ENCODE peak calls at places on chromosome 4, in ten cellular contexts. I is heart left ventricle, G is A549, K is esophagus squamous epithelium, S is uterus, B is IMR-90, N is thyroid gland, D is stomach, Z is lower leg skin, V is spleen. Y is an unnamed sample.

GRCh38 chr4:781493-782216 is 44.3 kb downstream of the CPLX1 start:
- DNase-seq in I (peak; percentile 99), G (peak; percentile 97), K (peak; percentile 96), S (peak; percentile 99), B (peak; percentile 98), N (peak; percentile 99), D (peak; percentile 99), Z (peak; percentile 100), V (peak; percentile 100), Y (peak; percentile 99)

GRCh38 chr4:40121515-40121914 is 64.9 kb downstream of the N4BP2 start:
- DNase-seq in I (no peak), G (peak; percentile 43), K (no peak), S (no peak), B (peak; percentile 89), N (no peak), D (no peak), Z (no peak), V (no peak), Y (no peak)

GRCh38 chr4:38930199-38930598 is 62.6 kb downstream of the FAM114A1 start:
- DNase-seq in I (no peak), G (no peak), K (no peak), S (no peak), B (no peak), N (no peak), D (no peak), Z (no peak), V (no peak), Y (no peak)

GRCh38 chr4:71261633-71262121 is 77.1 kb upstream of the SLC4A4 start:
- DNase-seq in I (no peak), G (no peak), K (no peak), S (no peak), B (peak; percentile 37), N (no peak), D (no peak), Z (no peak), V (no peak), Y (no peak)

GRCh38 chr4:184143770-184144564 is 73.7 kb downstream of the ENPP6 start:
- DNase-seq in I (peak; percentile 29), G (no peak), K (no peak), S (no peak), B (no peak), N (peak; percentile 32), D (no peak), Z (peak; percentile 65), V (no peak), Y (no peak)

GRCh38 chr4:110850461-110851447 is 227.9 kb upstream of the PITX2 start:
- DNase-seq in I (peak; percentile 32), G (no peak), K (no peak), S (no peak), B (no peak), N (no peak), D (no peak), Z (no peak), V (no peak), Y (peak; percentile 34)

GRCh38 chr4:118955515-118955914 is 66.9 kb downstream of the SYNPO2 start:
- DNase-seq in I (no peak), G (no peak), K (no peak), S (no peak), B (no peak), N (no peak), D (no peak), Z (no peak), V (no peak), Y (no peak)

GRCh38 chr4:148445071-148445902 is 3.1 kb upstream of the NR3C2 start:
- DNase-seq in I (peak; percentile 73), G (no peak), K (peak; percentile 24), S (peak; percentile 57), B (no peak), N (peak; percentile 79), D (peak; percentile 66), Z (peak; percentile 92), V (peak; percentile 94), Y (peak; percentile 78)

GRCh38 chr4:86940176-86940575 is 5.4 kb downstream of the AFF1 start:
- DNase-seq in I (no peak), G (no peak), K (no peak), S (no peak), B (peak; percentile 60), N (peak; percentile 62), D (no peak), Z (no peak), V (no peak), Y (peak; percentile 12)

GRCh38 chr4:54378461-54378860 is 149.4 kb downstream of the PDGFRA start:
- DNase-seq in I (no peak), G (no peak), K (no peak), S (no peak), B (peak; percentile 5), N (no peak), D (no peak), Z (no peak), V (no peak), Y (no peak)

GRCh38 chr4:168524006-168524405 is 27.2 kb downstream of the PALLD start:
- DNase-seq in I (no peak), G (no peak), K (no peak), S (no peak), B (peak; percentile 88), N (no peak), D (no peak), Z (no peak), V (no peak), Y (no peak)

GRCh38 chr4:163048447-163048846 is 118.2 kb downstream of the NAF1 start:
- DNase-seq in I (no peak), G (peak; percentile 36), K (no peak), S (no peak), B (peak; percentile 19), N (no peak), D (peak; percentile 26), Z (no peak), V (no peak), Y (peak; percentile 13)

GRCh38 chr4:47566975-47567374 is 81.9 kb downstream of the ATP10D start:
- DNase-seq in I (no peak), G (no peak), K (no peak), S (no peak), B (no peak), N (no peak), D (no peak), Z (no peak), V (no peak), Y (no peak)

GRCh38 chr4:8559524-8560264 is 20.5 kb upstream of the GPR78 start:
- DNase-seq in I (no peak), G (no peak), K (no peak), S (no peak), B (no peak), N (no peak), D (no peak), Z (no peak), V (no peak), Y (no peak)

GRCh38 chr4:182929296-182929695 is 12.1 kb upstream of the DCTD start:
- DNase-seq in I (no peak), G (peak; percentile 43), K (no peak), S (no peak), B (peak; percentile 97), N (no peak), D (no peak), Z (no peak), V (no peak), Y (no peak)

GRCh38 chr4:150381026-150381425 is 200.9 kb upstream of the MAB21L2 start:
- DNase-seq in I (no peak), G (no peak), K (no peak), S (no peak), B (no peak), N (no peak), D (no peak), Z (no peak), V (no peak), Y (no peak)

DNA sequence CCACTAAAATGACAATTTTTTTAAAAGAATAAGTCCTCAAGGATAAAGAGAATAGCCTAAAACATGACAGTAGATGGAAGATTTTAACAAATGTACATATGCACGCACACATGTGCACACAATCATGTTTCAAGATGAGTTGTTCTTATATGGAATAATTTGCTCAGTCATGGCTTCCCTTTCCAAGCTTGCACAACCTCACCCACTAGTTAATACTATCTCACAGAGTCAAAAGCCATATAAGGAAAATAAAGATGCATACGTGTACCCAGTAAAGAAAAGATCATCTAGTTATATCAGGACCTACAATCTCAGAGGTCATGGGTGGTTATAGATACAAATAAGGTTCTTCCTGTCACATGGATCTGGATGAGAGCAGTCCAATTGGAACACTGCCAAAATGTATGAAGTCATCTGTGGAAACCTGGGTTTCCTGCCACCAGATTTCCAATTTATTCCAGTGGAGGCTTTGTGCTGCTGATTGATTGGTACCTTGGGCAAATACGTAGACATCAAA is 56.1 kb downstream of the FAM13A start:
- DNase-seq in I (no peak), G (peak; percentile 60), K (no peak), S (no peak), B (peak; percentile 60), N (no peak), D (no peak), Z (no peak), V (no peak), Y (peak; percentile 31)
- TF ChIP-seq POLR2A in I (no peak), G (no peak), K (no peak), S (no peak), B (no peak), N (no peak), D (no peak), Z (no peak), V (no peak), Y (no peak)

GRCh38 chr4:3292571-3293409 is at the start of gene RGS12:
- DNase-seq in I (peak; percentile 96), G (peak; percentile 91), K (peak; percentile 51), S (peak; percentile 95), B (peak; percentile 91), N (peak; percentile 97), D (peak; percentile 95), Z (peak; percentile 99), V (peak; percentile 96), Y (peak; percentile 96)
- TF ChIP-seq POLR2A in I (peak; percentile 45), G (peak; percentile 75), K (no peak), S (peak; percentile 77), B (peak; percentile 58), N (no peak), D (no peak), Z (no peak), V (no peak), Y (peak; percentile 85)

DNA sequence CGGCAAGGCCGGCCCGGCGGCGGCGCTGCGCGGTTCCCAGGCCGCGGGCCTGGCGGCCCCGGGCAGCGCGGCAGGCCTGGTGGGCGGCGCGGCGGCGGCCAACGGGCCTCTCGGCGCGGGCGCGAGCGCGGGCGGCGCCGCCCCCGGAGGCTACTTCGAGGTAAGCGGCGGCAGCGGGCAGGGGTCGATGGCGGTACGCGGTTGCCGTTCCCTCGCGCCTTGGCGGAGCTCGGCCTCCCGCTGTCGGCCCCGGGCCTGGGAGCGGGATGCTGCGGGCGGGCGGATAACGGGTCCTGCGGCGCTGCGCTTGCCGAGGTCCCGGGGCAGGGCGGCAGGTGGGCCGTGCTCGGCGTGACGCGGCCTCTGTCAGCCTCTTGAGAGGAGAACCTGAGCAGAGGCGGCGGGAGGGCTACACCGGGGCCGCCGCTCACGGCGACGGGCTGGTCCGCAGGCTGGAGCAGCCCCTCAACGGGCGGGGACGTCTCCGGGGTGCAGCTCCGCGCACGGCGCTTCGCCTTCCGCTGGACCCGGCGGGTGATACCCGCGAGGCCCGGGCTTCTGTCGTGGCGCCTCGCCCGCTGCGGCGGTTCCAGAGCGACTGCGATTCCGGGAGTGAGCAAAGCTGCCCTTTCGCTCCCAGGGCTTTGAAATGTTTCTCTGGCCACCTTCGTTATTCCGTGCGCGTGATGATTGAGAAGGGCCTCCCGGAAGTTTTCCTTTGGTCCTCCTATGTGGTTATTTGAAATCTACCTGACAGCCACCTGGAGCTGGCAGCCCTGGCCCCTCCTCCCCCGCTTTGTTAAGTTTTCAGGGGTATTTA is 774 bp downstream of the FAM193A start:
- DNase-seq in I (peak; percentile 50), G (peak; percentile 48), K (no peak), S (peak; percentile 29), B (peak; percentile 24), N (peak; percentile 58), D (peak; percentile 56), Z (peak; percentile 87), V (peak; percentile 94), Y (peak; percentile 51)
- TF ChIP-seq POLR2A in I (no peak), G (no peak), K (no peak), S (no peak), B (no peak), N (no peak), D (no peak), Z (no peak), V (no peak), Y (peak; percentile 42)

GRCh38 chr4:185656467-185656890 is 121.2 kb upstream of the PDLIM3 start:
- DNase-seq in I (peak; percentile 71), G (no peak), K (no peak), S (no peak), B (peak; percentile 18), N (peak; percentile 87), D (peak; percentile 60), Z (no peak), V (no peak), Y (peak; percentile 65)
- TF ChIP-seq POLR2A in I (no peak), G (no peak), K (no peak), S (no peak), B (no peak), N (no peak), D (no peak), Z (no peak), V (no peak), Y (no peak)

Y was measured in body of pancreas.